ENCODE peak calls at places on chromosomes 7 and 10, in four cellular contexts. A is BJ, E is cardiac fibroblast, C is B cell. H is an unnamed sample.

GRCh38 chr7:3300221-3300650 is 816 bp upstream of the SDK1 start:
- DNase-seq in C (no peak), E (no peak), A (no peak), H (no peak)

GRCh38 chr10:52491246-52492000 is 177.3 kb downstream of the DKK1 start:
- DNase-seq in E (peak), A (peak), C (no peak), H (peak)

GRCh38 chr7:106659963-106660861 is 746 bp downstream of the CCDC71L start:
- DNase-seq in C (peak), E (peak), A (no peak), H (peak)

GRCh38 chr10:46328853-46329689 is 42.3 kb downstream of the ANTXRL start:
- DNase-seq in E (no peak), C (no peak), A (no peak), H (no peak)

GRCh38 chr10:135601-136464 is 578 bp downstream of the ZMYND11 start:
- DNase-seq in A (no peak), C (peak), E (peak), H (peak)

GRCh38 chr7:41696323-41696916 is 6.5 kb downstream of the INHBA start:
- DNase-seq in A (peak), E (peak), C (no peak), H (peak)

GRCh38 chr7:7426686-7427085 is 109.0 kb downstream of the COL28A1 start:
- DNase-seq in C (no peak), A (no peak), E (peak), H (no peak)

GRCh38 chr10:88209837-88210552 is 346.6 kb downstream of the PTEN start:
- DNase-seq in E (peak), A (no peak), C (no peak), H (peak)

GRCh38 chr7:116446179-116446855 is 53.2 kb upstream of the CAV2 start:
- DNase-seq in A (no peak), C (no peak), E (peak), H (no peak)

GRCh38 chr10:77641788-77642397 is 4.3 kb upstream of the KCNMA1 start:
- DNase-seq in C (peak), A (peak), E (peak), H (peak)

GRCh38 chr7:92798517-92799249 is 37.7 kb downstream of the CDK6 start:
- DNase-seq in E (no peak), A (no peak), C (no peak), H (no peak)

GRCh38 chr10:3033925-3034324 is 33.4 kb upstream of the PFKP start:
- DNase-seq in E (no peak), A (no peak), C (no peak), H (no peak)

GRCh38 chr10:79292026-79292425 is 55.2 kb upstream of the PPIF start:
- DNase-seq in A (no peak), E (no peak), C (no peak), H (no peak)
- TF ChIP-seq CTCF in A (no peak), E (no peak), C (no peak), H (no peak)

DNA sequence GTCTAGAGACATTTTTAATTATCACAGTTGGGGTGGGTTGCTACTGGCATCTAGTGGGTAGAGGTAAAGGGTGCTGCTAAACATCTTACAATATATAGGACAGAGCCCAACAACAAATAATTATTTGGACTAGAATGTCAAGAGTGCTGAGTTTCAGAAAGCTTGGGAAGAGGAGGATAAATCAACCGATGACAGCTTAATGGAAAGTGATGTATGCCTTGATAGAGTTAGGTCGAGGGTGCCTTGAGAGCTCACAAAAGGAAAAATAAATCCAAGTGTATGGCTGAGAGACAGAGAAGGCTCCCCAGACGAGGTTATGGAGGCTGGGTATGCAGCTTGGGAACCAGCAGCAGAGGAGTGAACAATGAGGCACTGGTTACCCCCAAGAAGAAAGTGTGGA is 211.1 kb downstream of the HDAC9 start:
- DNase-seq in C (no peak), E (no peak), A (no peak), H (no peak)
- TF ChIP-seq CTCF in C (no peak), E (no peak), A (no peak), H (no peak)

DNA sequence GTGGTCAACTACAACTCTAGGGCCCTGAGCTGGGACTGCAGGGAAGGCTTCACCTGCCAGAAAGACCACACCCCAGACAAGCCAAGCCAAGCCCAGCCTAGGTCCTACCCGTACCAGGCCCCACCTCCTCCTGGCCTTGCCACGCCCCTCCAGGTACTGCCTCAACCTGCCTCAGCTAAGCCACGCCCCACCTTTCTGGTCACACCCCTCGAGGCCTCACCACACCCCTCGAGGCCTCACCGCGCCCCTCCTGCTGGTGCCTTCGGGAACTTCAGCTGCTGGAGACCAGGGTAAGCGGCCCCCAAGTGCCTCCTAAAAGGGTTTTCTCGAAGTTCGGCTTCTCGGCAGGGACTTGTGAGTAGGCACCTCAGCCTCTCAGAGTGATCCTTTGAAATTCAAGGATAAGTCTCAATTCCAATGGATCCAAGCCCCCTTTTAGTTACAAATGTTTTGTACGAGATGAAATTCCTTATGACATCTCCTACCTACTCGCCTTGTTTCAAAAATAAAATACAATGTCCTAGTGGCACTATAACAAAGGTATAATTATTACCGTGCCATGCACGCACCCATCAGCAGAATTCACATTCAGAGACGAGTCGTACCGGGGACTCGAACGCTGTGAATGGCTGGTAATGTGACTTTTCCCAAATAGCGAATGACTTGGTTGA is 171.2 kb downstream of the ARHGAP21 start:
- DNase-seq in E (peak), A (no peak), C (no peak), H (no peak)
- TF ChIP-seq CTCF in E (peak), A (peak), C (no peak), H (peak)

GRCh38 chr7:118803-119376 is 73.5 kb upstream of the FAM20C start:
- DNase-seq in E (no peak), C (no peak), A (no peak), H (no peak)
- TF ChIP-seq CTCF in E (no peak), C (no peak), A (peak), H (no peak)

GRCh38 chr10:91360434-91360833 is 49.7 kb upstream of the HECTD2 start:
- DNase-seq in E (no peak), C (no peak), A (no peak), H (no peak)

GRCh38 chr10:91352760-91353159 is 57.4 kb upstream of the HECTD2 start:
- DNase-seq in E (no peak), A (no peak), C (no peak), H (no peak)

GRCh38 chr10:91354686-91355085 is 55.5 kb upstream of the HECTD2 start:
- DNase-seq in C (no peak), E (no peak), A (no peak), H (no peak)

GRCh38 chr10:91354166-91354565 is 56.0 kb upstream of the HECTD2 start:
- DNase-seq in C (no peak), E (no peak), A (no peak), H (no peak)

GRCh38 chr10:91357497-91357896 is 52.6 kb upstream of the HECTD2 start:
- DNase-seq in A (no peak), E (no peak), C (no peak), H (no peak)
- TF ChIP-seq CTCF in A (no peak), E (no peak), C (no peak), H (no peak)

DNA sequence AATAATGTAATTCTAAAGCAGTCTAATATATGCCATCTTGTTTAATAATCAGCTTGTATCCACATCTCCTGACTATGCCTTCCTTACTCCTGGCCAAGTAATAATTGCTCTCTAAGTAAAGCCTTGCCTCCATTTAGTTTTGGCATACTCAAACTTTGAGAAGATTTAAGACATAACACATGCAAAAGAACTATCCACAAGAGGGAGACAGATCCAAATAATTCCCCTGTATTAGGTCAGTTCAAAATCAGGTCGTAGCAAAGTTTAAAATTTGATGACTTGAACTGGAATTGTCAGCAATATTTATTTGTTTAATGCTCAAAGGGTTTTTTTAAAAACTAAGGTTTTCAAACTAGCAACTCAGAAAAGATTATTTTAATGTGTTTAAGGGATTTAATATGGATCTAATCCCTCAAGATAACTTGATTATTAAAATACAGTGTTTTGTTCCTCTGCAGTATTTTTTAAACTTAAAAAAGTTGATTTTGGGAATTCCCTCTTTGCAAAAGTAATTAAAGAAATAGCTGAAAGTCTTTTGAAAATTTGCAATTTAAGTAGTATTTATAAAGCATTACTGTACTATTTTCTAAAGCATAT is 95.3 kb downstream of the HDAC9 start:
- DNase-seq in C (no peak), A (no peak), E (peak), H (peak)
- TF ChIP-seq CTCF in C (peak), A (peak), E (peak), H (peak)

GRCh38 chr10:60446070-60446833 is 56.6 kb upstream of the ANK3 start:
- DNase-seq in C (no peak), E (peak), A (no peak), H (no peak)

GRCh38 chr10:60446855-60447254 is 57.2 kb upstream of the ANK3 start:
- DNase-seq in E (peak), C (no peak), A (no peak), H (no peak)

GRCh38 chr10:60441515-60441914 is 51.8 kb upstream of the ANK3 start:
- DNase-seq in C (no peak), E (no peak), A (no peak), H (peak)

GRCh38 chr10:60448246-60448645 is 58.6 kb upstream of the ANK3 start:
- DNase-seq in E (no peak), C (no peak), A (no peak), H (no peak)

GRCh38 chr10:60444494-60445064 is 54.9 kb upstream of the ANK3 start:
- DNase-seq in C (no peak), A (no peak), E (peak), H (peak)
- TF ChIP-seq CTCF in C (peak), A (peak), E (peak), H (peak)

GRCh38 chr10:58742141-58742540 is 229.5 kb downstream of the BICC1 start:
- DNase-seq in C (no peak), A (no peak), E (peak), H (no peak)

GRCh38 chr10:58735087-58735486 is 222.4 kb downstream of the BICC1 start:
- DNase-seq in A (no peak), E (no peak), C (no peak), H (no peak)

GRCh38 chr10:58743466-58744115 is 230.9 kb downstream of the BICC1 start:
- DNase-seq in E (peak), C (no peak), A (no peak), H (peak)

GRCh38 chr10:58741673-58742072 is 229.0 kb downstream of the BICC1 start:
- DNase-seq in E (peak), C (no peak), A (no peak), H (no peak)

DNA sequence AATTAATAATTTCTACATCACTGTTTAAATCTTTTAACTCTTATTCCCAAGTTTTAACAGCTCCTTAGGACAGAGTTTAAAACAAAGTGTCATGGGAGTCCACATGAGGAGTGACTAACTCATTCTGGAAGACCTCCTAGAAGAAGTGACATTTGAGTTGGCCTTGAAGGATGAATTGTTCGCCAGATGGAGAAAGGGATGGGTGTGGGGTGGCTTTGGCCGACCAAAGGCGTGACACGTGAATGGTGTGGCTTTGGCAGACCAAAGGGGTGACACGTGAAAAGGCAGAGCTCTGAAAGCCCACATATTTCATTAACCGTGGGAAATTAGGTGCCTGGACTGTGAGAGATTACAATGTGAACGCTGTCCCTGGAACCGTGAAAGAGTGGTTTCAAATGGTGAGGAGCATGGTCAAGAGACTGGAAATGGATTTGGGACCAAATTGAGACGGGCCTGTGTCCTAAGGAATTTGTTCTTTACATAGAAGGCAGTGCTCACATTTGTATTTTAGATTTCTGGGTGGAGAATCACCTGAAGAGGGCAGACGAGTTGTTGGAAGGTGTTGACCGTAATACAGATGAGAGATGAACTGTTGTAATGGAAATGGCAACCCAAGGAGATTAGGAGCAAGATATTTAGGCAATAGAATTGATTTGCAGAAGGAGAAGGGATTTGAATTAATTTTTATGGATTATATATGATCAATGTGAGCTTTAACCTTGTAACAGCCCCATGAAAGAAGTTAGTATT is 228.1 kb downstream of the BICC1 start:
- DNase-seq in C (no peak), A (no peak), E (peak), H (no peak)
- TF ChIP-seq CTCF in C (no peak), A (no peak), E (no peak), H (no peak)

GRCh38 chr7:138460176-138460648 is at the start of gene TRIM24:
- DNase-seq in E (no peak), A (no peak), C (peak), H (no peak)

GRCh38 chr7:138458576-138459234 is 1.4 kb upstream of the TRIM24 start:
- DNase-seq in C (no peak), E (no peak), A (no peak), H (no peak)

GRCh38 chr7:138460649-138461607 is 869 bp downstream of the TRIM24 start:
- DNase-seq in A (no peak), C (peak), E (peak), H (peak)

GRCh38 chr7:138456220-138456619 is 3.8 kb upstream of the TRIM24 start:
- DNase-seq in C (no peak), E (no peak), A (no peak), H (no peak)

DNA sequence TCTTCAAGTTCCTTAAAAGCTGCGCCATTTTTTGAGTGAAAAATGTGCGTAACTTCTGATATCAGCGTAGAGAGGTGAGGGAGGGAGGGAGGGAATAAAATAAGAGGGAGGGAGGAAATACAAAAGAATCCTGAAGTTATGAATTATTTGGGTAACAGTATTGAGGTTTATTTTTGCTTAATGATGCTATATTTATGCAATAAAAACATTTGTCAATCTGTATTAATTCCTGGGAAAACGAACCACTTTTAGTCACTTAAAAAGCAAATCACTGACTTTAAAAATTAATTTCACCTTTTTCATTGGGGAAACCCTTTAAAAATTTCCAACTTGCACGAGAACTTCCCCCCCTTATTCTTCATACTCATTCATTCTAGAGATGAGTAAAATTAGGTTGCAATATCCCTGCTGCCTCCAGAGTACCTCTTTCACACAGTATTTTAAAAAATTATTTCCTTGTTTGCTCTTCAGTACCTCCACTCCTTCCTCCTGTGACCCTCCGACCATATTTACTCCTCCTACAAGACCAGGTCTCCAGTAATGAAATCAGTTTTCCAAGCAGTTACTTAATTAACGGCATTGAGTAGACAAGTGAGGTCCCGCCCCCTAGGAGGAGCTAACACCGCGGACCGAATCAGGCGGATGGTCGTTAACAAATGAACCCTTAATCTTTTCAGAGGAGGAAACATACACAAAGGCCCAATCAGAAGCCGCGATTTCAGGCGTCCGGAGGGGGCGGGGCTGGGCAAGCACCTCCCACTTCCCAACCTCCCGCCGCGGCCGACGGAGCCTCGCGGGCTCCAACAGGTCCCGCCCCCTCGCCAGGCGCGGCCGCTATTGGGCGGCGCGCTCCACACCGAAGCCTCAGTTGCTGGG is 521 bp upstream of the TRIM24 start:
- DNase-seq in C (no peak), E (peak), A (peak), H (peak)
- TF ChIP-seq CTCF in C (no peak), E (peak), A (peak), H (peak)